ENCODE peak calls at places on chromosomes 4 and X, in nine cellular contexts. Q is NK-92 treated with Interleukin-12 subunit alpha and Interleukin-12 subunit beta, amount 100 ng/mL, for 24 hours; V is T-cell; C is fibroblast of lung; D is stimulated activated CD8-positive, alpha-beta memory T cell treated with anti-CD3 and anti-CD28 coated beads, Interleukin-7, amount 100 ng/mL, for 1 hour; K is NCI-H1436; A is activated CD4-positive, CD25-positive, alpha-beta regulatory T cell treated with anti-CD3 and anti-CD28 coated beads, Interleukin-2, amount 50 U/mL, for 72 hours; J is HT1080; S is left lung. T is an unnamed sample.

GRCh38 chr4:140856692-140857091 is 100.5 kb upstream of the TBC1D9 start:
- DNase-seq in Q (no peak), V (no peak), C (peak; percentile 55), D (no peak), K (no peak), A (no peak), J (peak; percentile 78), S (no peak), T (no peak)

GRCh38 chr4:16056681-16057400 is 27.0 kb downstream of the PROM1 start:
- DNase-seq in Q (no peak), V (no peak), C (no peak), D (no peak), K (no peak), A (no peak), J (no peak), S (no peak), T (no peak)

GRCh38 chr4:130478406-130478805 is 1382.5 kb downstream of the C4orf33 start:
- DNase-seq in Q (no peak), V (no peak), C (peak; percentile 65), D (no peak), K (no peak), A (no peak), J (peak; percentile 53), S (no peak), T (no peak)

GRCh38 chrX:39728025-39728424 is 369.7 kb downstream of the BCOR start:
- DNase-seq in Q (no peak), V (no peak), C (no peak), D (no peak), K (no peak), A (no peak), J (no peak), S (no peak), T (no peak)

GRCh38 chr4:6696611-6697010 is 2.9 kb downstream of the S100P start:
- DNase-seq in Q (no peak), V (no peak), C (no peak), D (no peak), K (no peak), A (no peak), J (no peak), S (no peak), T (no peak)

GRCh38 chr4:183987529-183987946 is 82.4 kb downstream of the STOX2 start:
- DNase-seq in Q (no peak), V (no peak), C (peak; percentile 87), D (no peak), K (no peak), A (no peak), J (peak; percentile 41), S (peak; percentile 78), T (peak; percentile 43)

GRCh38 chrX:120824021-120824420 is 51.6 kb downstream of the CT47B1 start:
- DNase-seq in Q (no peak), V (no peak), C (no peak), D (no peak), K (no peak), A (no peak), J (no peak), S (no peak), T (no peak)

GRCh38 chr4:128596844-128597243 is 212.7 kb upstream of the JADE1 start:
- DNase-seq in Q (no peak), V (no peak), C (peak; percentile 33), D (no peak), K (no peak), A (no peak), J (no peak), S (no peak), T (no peak)

GRCh38 chr4:89173336-89174090 is 62.2 kb downstream of the TIGD2 start:
- DNase-seq in Q (no peak), V (no peak), C (no peak), D (no peak), K (no peak), A (no peak), J (no peak), S (no peak), T (no peak)

GRCh38 chr4:147924604-147925412 is 192.9 kb downstream of the ARHGAP10 start:
- DNase-seq in Q (no peak), V (no peak), C (peak; percentile 39), D (no peak), K (peak; percentile 6), A (no peak), J (peak; percentile 15), S (no peak), T (no peak)

GRCh38 chr4:573122-573892 is 2.8 kb downstream of the TMEM271 start:
- DNase-seq in Q (no peak), V (no peak), C (no peak), D (no peak), K (no peak), A (no peak), J (no peak), S (no peak), T (no peak)

GRCh38 chrX:24561121-24561520 is 86.0 kb downstream of the PCYT1B start:
- DNase-seq in Q (no peak), V (no peak), C (no peak), D (no peak), K (no peak), A (no peak), J (peak; percentile 3), S (no peak), T (peak; percentile 15)

GRCh38 chr4:110611968-110612447 is 10.9 kb downstream of the PITX2 start:
- DNase-seq in Q (no peak), V (no peak), C (no peak), D (no peak), K (no peak), A (no peak), J (no peak), S (no peak), T (no peak)

GRCh38 chrX:13939741-13940597 is 89.7 kb downstream of the GEMIN8 start:
- DNase-seq in Q (no peak), V (no peak), C (no peak), D (no peak), K (no peak), A (no peak), J (no peak), S (no peak), T (no peak)

GRCh38 chr4:132123870-132124623 is 1025.0 kb upstream of the PCDH10 start:
- DNase-seq in Q (no peak), V (no peak), C (peak; percentile 36), D (no peak), K (peak; percentile 43), A (no peak), J (peak; percentile 21), S (no peak), T (no peak)

GRCh38 chrX:122363112-122363511 is 821.0 kb upstream of the GRIA3 start:
- DNase-seq in Q (no peak), V (no peak), C (no peak), D (no peak), K (no peak), A (no peak), J (no peak), S (no peak), T (no peak)

GRCh38 chrX:24396930-24397277 is 36.5 kb downstream of the SUPT20HL1 start:
- DNase-seq in Q (no peak), V (no peak), C (no peak), D (no peak), K (no peak), A (no peak), J (no peak), S (no peak), T (no peak)

GRCh38 chr4:108821056-108821925 is 58.4 kb upstream of the ETNPPL start:
- DNase-seq in Q (no peak), V (no peak), C (peak; percentile 18), D (no peak), K (no peak), A (no peak), J (no peak), S (no peak), T (no peak)

GRCh38 chr4:175641053-175641452 is 171.0 kb downstream of the GPM6A start:
- DNase-seq in Q (no peak), V (no peak), C (no peak), D (no peak), K (no peak), A (no peak), J (no peak), S (no peak), T (no peak)

GRCh38 chrX:130110379-130111219 is at the start of gene ELF4:
- DNase-seq in Q (peak; percentile 41), V (peak; percentile 13), C (peak; percentile 55), D (no peak), K (peak; percentile 59), A (no peak), J (peak; percentile 44), S (peak; percentile 59), T (no peak)

GRCh38 chr4:62948108-62948507 is 1461.1 kb downstream of the TECRL start:
- DNase-seq in Q (no peak), V (no peak), C (no peak), D (no peak), K (no peak), A (no peak), J (no peak), S (no peak), T (no peak)

GRCh38 chrX:113058634-113059033 is 218.0 kb upstream of the AMOT start:
- DNase-seq in Q (no peak), V (no peak), C (no peak), D (no peak), K (no peak), A (no peak), J (peak; percentile 17), S (no peak), T (no peak)

GRCh38 chrX:11728556-11728955 is 29.5 kb upstream of the MSL3 start:
- DNase-seq in Q (no peak), V (no peak), C (no peak), D (no peak), K (no peak), A (no peak), J (no peak), S (no peak), T (no peak)

GRCh38 chrX:130893356-130894085 is 9.5 kb downstream of the ENOX2 start:
- DNase-seq in Q (no peak), V (no peak), C (peak; percentile 44), D (no peak), K (no peak), A (no peak), J (no peak), S (no peak), T (no peak)

GRCh38 chrX:96314974-96315373 is 369.7 kb upstream of the DIAPH2 start:
- DNase-seq in Q (no peak), V (no peak), C (peak; percentile 30), D (no peak), K (no peak), A (no peak), J (peak; percentile 92), S (no peak), T (no peak)

GRCh38 chrX:21166302-21166982 is 207.8 kb upstream of the CNKSR2 start:
- DNase-seq in Q (no peak), V (no peak), C (peak; percentile 5), D (no peak), K (no peak), A (no peak), J (peak; percentile 50), S (no peak), T (no peak)

GRCh38 chr4:14862881-14863280 is 139.4 kb upstream of the CPEB2 start:
- DNase-seq in Q (no peak), V (no peak), C (no peak), D (no peak), K (no peak), A (no peak), J (no peak), S (no peak), T (no peak)

GRCh38 chrX:10496345-10496965 is 123.9 kb downstream of the MID1 start:
- DNase-seq in Q (no peak), V (no peak), C (peak; percentile 87), D (no peak), K (no peak), A (no peak), J (peak; percentile 66), S (no peak), T (no peak)

GRCh38 chr4:11746734-11747133 is 318.0 kb upstream of the HS3ST1 start:
- DNase-seq in Q (no peak), V (no peak), C (no peak), D (no peak), K (no peak), A (no peak), J (no peak), S (no peak), T (no peak)

GRCh38 chr4:177987896-177988295 is 545.7 kb upstream of the AGA start:
- DNase-seq in Q (no peak), V (no peak), C (no peak), D (no peak), K (no peak), A (no peak), J (no peak), S (no peak), T (no peak)

GRCh38 chr4:123785515-123785914 is 388.9 kb downstream of the SPRY1 start:
- DNase-seq in Q (no peak), V (no peak), C (peak; percentile 88), D (no peak), K (no peak), A (no peak), J (peak; percentile 27), S (no peak), T (no peak)